ENCODE peak calls at places on chromosomes 3 and 15, in ten cellular contexts. Y, B, J, S, T, U, I, X, E and K are unnamed samples.

GRCh38 chr3:175989161-175989560 is 1130.0 kb downstream of the NAALADL2 start:
- DNase-seq in Y (no peak), B (no peak), J (no peak), S (no peak), T (no peak), U (no peak), I (no peak), X (no peak), E (no peak), K (no peak)

GRCh38 chr15:26179906-26180305 is 316.8 kb upstream of the ATP10A start:
- DNase-seq in Y (no peak), B (no peak), J (no peak), S (no peak), T (no peak), U (no peak), I (no peak), X (no peak), E (no peak), K (peak)

GRCh38 chr3:65406470-65406869 is 632.2 kb downstream of the MAGI1 start:
- DNase-seq in Y (no peak), B (no peak), J (no peak), S (no peak), T (no peak), U (peak), I (no peak), X (peak), E (no peak), K (peak)

GRCh38 chr3:178558637-178559036 is 22.4 kb downstream of the KCNMB2 start:
- DNase-seq in Y (no peak), B (no peak), J (no peak), S (no peak), T (no peak), U (no peak), I (no peak), X (no peak), E (no peak), K (no peak)

GRCh38 chr15:69167218-69167842 is 6.9 kb downstream of the GLCE start:
- DNase-seq in Y (no peak), B (no peak), J (no peak), S (no peak), T (no peak), U (no peak), I (no peak), X (no peak), E (no peak), K (no peak)

GRCh38 chr3:13332740-13333139 is 87.4 kb downstream of the NUP210 start:
- DNase-seq in Y (no peak), B (no peak), J (no peak), S (no peak), T (no peak), U (no peak), I (no peak), X (no peak), E (no peak), K (no peak)

GRCh38 chr3:167740961-167741587 is 5.6 kb downstream of the SERPINI1 start:
- DNase-seq in Y (peak), B (no peak), J (no peak), S (peak), T (peak), U (peak), I (peak), X (peak), E (peak), K (peak)

GRCh38 chr3:31831526-31832034 is 149.5 kb downstream of the OSBPL10 start:
- DNase-seq in Y (no peak), B (no peak), J (no peak), S (no peak), T (no peak), U (no peak), I (no peak), X (no peak), E (no peak), K (no peak)

GRCh38 chr15:82043726-82044372 is 2.0 kb downstream of the MEX3B start:
- DNase-seq in Y (no peak), B (peak), J (no peak), S (no peak), T (peak), U (peak), I (no peak), X (no peak), E (no peak), K (no peak)

GRCh38 chr3:168141405-168141993 is 45.8 kb upstream of the GOLIM4 start:
- DNase-seq in Y (no peak), B (no peak), J (no peak), S (no peak), T (no peak), U (no peak), I (no peak), X (no peak), E (no peak), K (no peak)

GRCh38 chr15:92383528-92384326 is 10.0 kb upstream of the ST8SIA2 start:
- DNase-seq in Y (peak), B (no peak), J (no peak), S (peak), T (no peak), U (peak), I (peak), X (no peak), E (no peak), K (peak)

GRCh38 chr15:99486371-99487336 is 79.1 kb upstream of the MEF2A start:
- DNase-seq in Y (no peak), B (peak), J (peak), S (no peak), T (peak), U (peak), I (peak), X (peak), E (peak), K (peak)

GRCh38 chr3:36135863-36136262 is 244.4 kb upstream of the STAC start:
- DNase-seq in Y (no peak), B (no peak), J (no peak), S (no peak), T (no peak), U (no peak), I (no peak), X (no peak), E (no peak), K (no peak)

GRCh38 chr3:49930922-49931321 is 1.3 kb upstream of the MON1A start:
- DNase-seq in Y (no peak), B (no peak), J (no peak), S (no peak), T (peak), U (no peak), I (peak), X (peak), E (no peak), K (no peak)

GRCh38 chr15:38412466-38412865 is 41.5 kb upstream of the FAM98B start:
- DNase-seq in Y (no peak), B (no peak), J (no peak), S (no peak), T (no peak), U (no peak), I (no peak), X (no peak), E (no peak), K (no peak)

GRCh38 chr3:197308591-197308990 is 10.2 kb upstream of the DLG1 start:
- DNase-seq in Y (no peak), B (no peak), J (no peak), S (no peak), T (no peak), U (peak), I (no peak), X (peak), E (no peak), K (no peak)

GRCh38 chr15:86916671-86917450 is 837.2 kb downstream of the AGBL1 start:
- DNase-seq in Y (no peak), B (peak), J (no peak), S (no peak), T (no peak), U (no peak), I (no peak), X (no peak), E (no peak), K (no peak)

GRCh38 chr15:50181983-50182232 is at the start of gene SLC27A2:
- DNase-seq in Y (no peak), B (no peak), J (no peak), S (no peak), T (peak), U (peak), I (peak), X (peak), E (peak), K (peak)

GRCh38 chr3:104596551-104596950 is 770.2 kb upstream of the ALCAM start:
- DNase-seq in Y (no peak), B (no peak), J (peak), S (no peak), T (peak), U (peak), I (peak), X (peak), E (peak), K (peak)

GRCh38 chr3:58528629-58529028 is 8.4 kb downstream of the ACOX2 start:
- DNase-seq in Y (no peak), B (no peak), J (peak), S (no peak), T (peak), U (peak), I (peak), X (peak), E (no peak), K (no peak)

GRCh38 chr3:66297260-66297863 is 76.6 kb downstream of the SLC25A26 start:
- DNase-seq in Y (no peak), B (no peak), J (no peak), S (no peak), T (no peak), U (peak), I (no peak), X (no peak), E (no peak), K (no peak)

GRCh38 chr15:29686079-29686425 is 136.2 kb downstream of the TJP1 start:
- DNase-seq in Y (no peak), B (no peak), J (no peak), S (no peak), T (no peak), U (no peak), I (no peak), X (no peak), E (no peak), K (no peak)

GRCh38 chr3:36918050-36918449 is 26.8 kb downstream of the TRANK1 start:
- DNase-seq in Y (no peak), B (no peak), J (no peak), S (no peak), T (no peak), U (no peak), I (no peak), X (no peak), E (no peak), K (no peak)

GRCh38 chr3:195195321-195196209 is 75.4 kb downstream of the XXYLT1 start:
- DNase-seq in Y (no peak), B (no peak), J (no peak), S (no peak), T (no peak), U (no peak), I (no peak), X (no peak), E (no peak), K (no peak)

GRCh38 chr3:71478568-71478967 is 105.0 kb downstream of the FOXP1 start:
- DNase-seq in Y (peak), B (no peak), J (no peak), S (peak), T (no peak), U (no peak), I (no peak), X (peak), E (no peak), K (no peak)

GRCh38 chr15:95716708-95717107 is 613.8 kb upstream of the NR2F2 start:
- DNase-seq in Y (no peak), B (no peak), J (no peak), S (no peak), T (no peak), U (no peak), I (no peak), X (no peak), E (no peak), K (no peak)

GRCh38 chr3:129929383-129929782 is 35.9 kb upstream of the TMCC1 start:
- DNase-seq in Y (no peak), B (peak), J (no peak), S (no peak), T (no peak), U (no peak), I (no peak), X (no peak), E (no peak), K (no peak)

GRCh38 chr3:125037498-125038150 is 18.2 kb downstream of the HEG1 start:
- DNase-seq in Y (no peak), B (no peak), J (peak), S (no peak), T (no peak), U (peak), I (no peak), X (peak), E (no peak), K (no peak)

GRCh38 chr3:63706321-63707085 is 54.0 kb downstream of the SNTN start:
- DNase-seq in Y (no peak), B (no peak), J (no peak), S (no peak), T (no peak), U (no peak), I (no peak), X (peak), E (no peak), K (no peak)